ENCODE peak calls at places on chromosomes 16 and 17, in ten cellular contexts. C is epithelial cell of esophagus, J is adrenal gland, N is K562, G is BE2C, Z is AG10803, M is progenitor cell of endocrine pancreas, D is kidney, S is psoas muscle, U is ascending aorta. B is an unnamed sample.

GRCh38 chr16:20334396-20334795 is 7.1 kb upstream of the GP2 start:
- DNase-seq in C (no peak), J (no peak), N (no peak), G (no peak), Z (no peak), M (no peak), D (no peak), S (no peak), U (no peak), B (no peak)

GRCh38 chr16:67923414-67924127 is 8.1 kb downstream of the CTRL start:
- DNase-seq in C (no peak), J (no peak), N (no peak), G (peak), Z (no peak), M (no peak), D (no peak), S (no peak), U (no peak), B (no peak)

GRCh38 chr17:51957746-51958145 is 200.8 kb downstream of the CA10 start:
- DNase-seq in C (no peak), J (no peak), N (no peak), G (no peak), Z (no peak), M (no peak), D (no peak), S (no peak), U (no peak), B (no peak)

GRCh38 chr16:17238285-17239028 is 232.3 kb downstream of the XYLT1 start:
- DNase-seq in C (no peak), J (no peak), N (no peak), G (no peak), Z (peak), M (no peak), D (no peak), S (no peak), U (no peak), B (no peak)

GRCh38 chr16:84600343-84601229 is 17.3 kb downstream of the COTL1 start:
- DNase-seq in C (no peak), J (no peak), N (peak), G (no peak), Z (no peak), M (no peak), D (no peak), S (no peak), U (no peak), B (no peak)

GRCh38 chr16:75108792-75109731 is 7.5 kb downstream of the LDHD start:
- DNase-seq in C (peak), J (peak), N (no peak), G (peak), Z (peak), M (no peak), D (peak), S (peak), U (peak), B (peak)

GRCh38 chr17:13384626-13385025 is 217.1 kb downstream of the HS3ST3A1 start:
- DNase-seq in C (no peak), J (no peak), N (no peak), G (no peak), Z (no peak), M (no peak), D (no peak), S (no peak), U (no peak), B (no peak)

GRCh38 chr17:42565523-42566214 is 1.2 kb upstream of the MLX start:
- DNase-seq in C (no peak), J (no peak), N (no peak), G (no peak), Z (no peak), M (no peak), D (peak), S (no peak), U (no peak), B (no peak)

GRCh38 chr16:75416904-75417565 is 16.3 kb downstream of the CFDP1 start:
- DNase-seq in C (no peak), J (no peak), N (no peak), G (no peak), Z (no peak), M (no peak), D (no peak), S (no peak), U (no peak), B (no peak)

GRCh38 chr17:73302189-73302588 is 9.6 kb downstream of the CDC42EP4 start:
- DNase-seq in C (no peak), J (no peak), N (no peak), G (no peak), Z (peak), M (no peak), D (no peak), S (no peak), U (no peak), B (no peak)

GRCh38 chr17:60792250-60792898 is 114.7 kb downstream of the BCAS3 start:
- DNase-seq in C (no peak), J (no peak), N (no peak), G (peak), Z (peak), M (no peak), D (no peak), S (peak), U (peak), B (no peak)

GRCh38 chr17:66619196-66619595 is 215.7 kb upstream of the CACNG5 start:
- DNase-seq in C (no peak), J (no peak), N (no peak), G (no peak), Z (no peak), M (no peak), D (no peak), S (no peak), U (no peak), B (no peak)

GRCh38 chr17:79619196-79619595 is 8.3 kb upstream of the RBFOX3 start:
- DNase-seq in C (no peak), J (no peak), N (no peak), G (no peak), Z (no peak), M (no peak), D (peak), S (peak), U (peak), B (no peak)

GRCh38 chr16:2498531-2499253 is 15.1 kb upstream of the ATP6V0C start:
- DNase-seq in C (peak), J (peak), N (no peak), G (no peak), Z (no peak), M (no peak), D (peak), S (no peak), U (no peak), B (no peak)

GRCh38 chr16:456891-457483 is 31.5 kb downstream of the RAB11FIP3 start:
- DNase-seq in C (peak), J (peak), N (no peak), G (no peak), Z (peak), M (no peak), D (no peak), S (no peak), U (no peak), B (no peak)

GRCh38 chr16:931651-932500 is 38.9 kb downstream of the LMF1 start:
- DNase-seq in C (no peak), J (no peak), N (no peak), G (no peak), Z (no peak), M (no peak), D (peak), S (peak), U (no peak), B (no peak)

GRCh38 chr16:12470311-12471229 is 333.1 kb downstream of the CPPED1 start:
- DNase-seq in C (no peak), J (peak), N (no peak), G (no peak), Z (no peak), M (no peak), D (no peak), S (peak), U (peak), B (no peak)

GRCh38 chr17:45241315-45242011 is 19.8 kb downstream of the FMNL1 start:
- DNase-seq in C (peak), J (no peak), N (no peak), G (no peak), Z (no peak), M (peak), D (no peak), S (no peak), U (no peak), B (no peak)

GRCh38 chr16:24273511-24273910 is 17.4 kb downstream of the CACNG3 start:
- DNase-seq in C (peak), J (no peak), N (no peak), G (no peak), Z (peak), M (no peak), D (no peak), S (no peak), U (no peak), B (no peak)

GRCh38 chr16:20673882-20674683 is 23.4 kb downstream of the ACSM1 start:
- DNase-seq in C (no peak), J (peak), N (peak), G (no peak), Z (no peak), M (no peak), D (no peak), S (no peak), U (no peak), B (no peak)

GRCh38 chr16:27677300-27677699 is 127.4 kb downstream of the KATNIP start:
- DNase-seq in C (no peak), J (no peak), N (no peak), G (no peak), Z (no peak), M (no peak), D (no peak), S (no peak), U (no peak), B (no peak)

GRCh38 chr17:61323696-61324539 is 75.7 kb upstream of the TBX2 start:
- DNase-seq in C (no peak), J (no peak), N (no peak), G (no peak), Z (no peak), M (no peak), D (no peak), S (no peak), U (no peak), B (no peak)

GRCh38 chr17:79832211-79833109 is 6.8 kb downstream of the CBX4 start:
- DNase-seq in C (no peak), J (no peak), N (peak), G (no peak), Z (no peak), M (no peak), D (peak), S (no peak), U (no peak), B (no peak)

GRCh38 chr17:33521784-33522183 is 228.7 kb upstream of the ASIC2 start:
- DNase-seq in C (no peak), J (peak), N (peak), G (peak), Z (no peak), M (peak), D (no peak), S (no peak), U (no peak), B (no peak)

GRCh38 chr16:10594312-10594950 is 14.0 kb upstream of the EMP2 start:
- DNase-seq in C (peak), J (peak), N (no peak), G (no peak), Z (no peak), M (no peak), D (peak), S (no peak), U (no peak), B (no peak)

GRCh38 chr16:85998868-85999729 is 100.1 kb downstream of the IRF8 start:
- DNase-seq in C (peak), J (no peak), N (no peak), G (no peak), Z (no peak), M (no peak), D (no peak), S (no peak), U (peak), B (peak)

GRCh38 chr17:16915752-16916556 is 56.0 kb downstream of the TNFRSF13B start:
- DNase-seq in C (peak), J (peak), N (peak), G (peak), Z (peak), M (peak), D (no peak), S (no peak), U (peak), B (peak)

GRCh38 chr17:61926831-61927210 is 961 bp downstream of the INTS2 start:
- DNase-seq in C (no peak), J (no peak), N (peak), G (no peak), Z (peak), M (no peak), D (no peak), S (no peak), U (no peak), B (no peak)

GRCh38 chr17:71423871-71424546 is 696.8 kb upstream of the SOX9 start:
- DNase-seq in C (peak), J (no peak), N (no peak), G (no peak), Z (peak), M (no peak), D (no peak), S (no peak), U (no peak), B (no peak)

GRCh38 chr17:76147211-76148014 is 6.4 kb upstream of the FOXJ1 start:
- DNase-seq in C (peak), J (no peak), N (no peak), G (no peak), Z (peak), M (no peak), D (no peak), S (no peak), U (no peak), B (no peak)

GRCh38 chr16:85614338-85615013 is 1.4 kb downstream of the GSE1 start:
- DNase-seq in C (peak), J (no peak), N (no peak), G (no peak), Z (no peak), M (no peak), D (peak), S (no peak), U (no peak), B (peak)

GRCh38 chr16:48596326-48596725 is 13.7 kb downstream of the N4BP1 start:
- DNase-seq in C (no peak), J (no peak), N (no peak), G (no peak), Z (no peak), M (no peak), D (no peak), S (no peak), U (no peak), B (no peak)

GRCh38 chr17:42783062-42783777 is 2.8 kb downstream of the WNK4 start:
- DNase-seq in C (peak), J (no peak), N (no peak), G (no peak), Z (peak), M (no peak), D (no peak), S (no peak), U (no peak), B (no peak)

GRCh38 chr17:72122668-72123495 is 2.1 kb downstream of the SOX9 start:
- DNase-seq in C (peak), J (no peak), N (no peak), G (peak), Z (peak), M (peak), D (no peak), S (peak), U (no peak), B (no peak)

GRCh38 chr17:79046501-79047280 is 22.7 kb downstream of the C1QTNF1 start:
- DNase-seq in C (no peak), J (no peak), N (no peak), G (peak), Z (peak), M (no peak), D (peak), S (peak), U (no peak), B (no peak)

GRCh38 chr17:7435676-7436555 is 681 bp downstream of the TMEM102 start:
- DNase-seq in C (peak), J (peak), N (peak), G (no peak), Z (no peak), M (peak), D (no peak), S (peak), U (peak), B (peak)

GRCh38 chr16:89027281-89027680 is 50.3 kb upstream of the CBFA2T3 start:
- DNase-seq in C (no peak), J (no peak), N (no peak), G (no peak), Z (no peak), M (no peak), D (no peak), S (no peak), U (no peak), B (no peak)

GRCh38 chr16:57480127-57480753 is 6.1 kb downstream of the DOK4 start:
- DNase-seq in C (no peak), J (no peak), N (peak), G (peak), Z (peak), M (no peak), D (peak), S (peak), U (peak), B (no peak)

GRCh38 chr17:35765731-35766488 is 5.2 kb downstream of the C17orf50 start:
- DNase-seq in C (no peak), J (no peak), N (no peak), G (no peak), Z (no peak), M (no peak), D (no peak), S (no peak), U (no peak), B (no peak)

GRCh38 chr17:48663134-48663924 is 37.2 kb upstream of the HOXB9 start:
- DNase-seq in C (no peak), J (no peak), N (no peak), G (no peak), Z (no peak), M (no peak), D (no peak), S (no peak), U (no peak), B (no peak)
- TF ChIP-seq CTCF in C (no peak), J (no peak), N (peak), G (peak), Z (no peak), M (peak), D (no peak), S (no peak), U (no peak), B (no peak)

DNA sequence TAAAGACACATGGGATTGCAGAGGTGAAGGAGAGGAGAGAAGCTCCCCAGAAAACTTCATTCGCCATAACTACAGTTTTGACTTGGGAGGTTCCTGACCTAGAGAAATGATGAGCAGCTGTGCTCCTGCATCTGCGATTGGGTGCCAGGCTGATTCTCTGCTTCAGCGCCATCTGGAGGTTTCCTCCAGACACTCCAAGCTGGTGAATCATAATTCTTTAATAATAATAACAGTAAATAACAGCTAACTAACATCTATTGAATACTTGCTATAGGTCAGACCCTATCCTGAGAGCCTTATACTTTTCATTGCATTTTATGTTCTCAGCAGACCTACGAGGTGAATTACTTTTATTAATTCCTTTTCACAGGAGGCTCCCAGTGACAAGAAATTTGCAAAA is 575.8 kb downstream of the TOX3 start:
- DNase-seq in C (peak), J (peak), N (no peak), G (peak), Z (peak), M (no peak), D (no peak), S (no peak), U (no peak), B (no peak)
- TF ChIP-seq CTCF in C (peak), J (peak), N (no peak), G (peak), Z (peak), M (peak), D (peak), S (no peak), U (no peak), B (no peak)

DNA sequence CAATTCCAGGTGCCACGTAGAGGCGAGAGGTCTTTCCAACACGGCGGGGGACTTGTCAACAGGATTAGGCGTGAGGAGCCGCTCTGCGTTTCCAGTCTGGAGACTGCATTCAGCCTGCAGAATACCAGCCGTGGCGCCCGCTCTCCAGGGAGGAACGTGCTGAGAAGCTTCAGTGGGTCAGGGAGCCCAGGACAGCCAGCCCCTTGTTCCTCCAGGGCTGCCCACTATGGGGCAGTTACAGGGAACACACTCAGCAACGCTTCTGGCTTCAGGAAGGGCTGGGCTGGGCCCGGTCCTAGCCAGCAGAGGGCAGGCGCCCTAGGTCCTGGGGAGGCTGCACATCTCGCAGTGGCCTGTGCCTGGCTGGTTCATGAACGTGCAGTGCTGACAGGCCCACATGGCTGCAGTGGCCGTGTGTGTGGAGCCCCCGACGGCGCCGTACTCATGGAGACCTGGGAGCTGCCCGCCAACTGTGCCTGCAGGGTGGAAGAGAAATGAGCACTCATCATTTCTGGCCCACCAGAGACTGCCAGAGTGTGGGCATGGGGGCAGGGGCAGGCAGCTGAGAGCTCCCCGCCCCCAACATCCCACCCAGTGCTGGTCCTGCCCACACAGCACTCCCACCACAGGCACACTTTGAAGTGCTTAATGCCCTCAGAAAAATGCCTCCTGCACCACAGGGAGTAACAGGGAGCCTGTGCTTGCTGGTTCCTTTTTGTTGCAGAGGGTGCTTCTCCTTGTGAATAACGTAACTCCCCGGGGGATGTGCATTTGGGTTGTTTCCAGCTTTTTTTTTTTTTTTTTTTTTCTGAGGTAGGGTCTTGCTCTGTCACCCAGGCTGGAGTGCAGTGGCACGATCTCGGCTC is 7.0 kb upstream of the FAAP100 start:
- DNase-seq in C (no peak), J (no peak), N (no peak), G (peak), Z (no peak), M (no peak), D (peak), S (peak), U (no peak), B (no peak)
- TF ChIP-seq CTCF in C (no peak), J (no peak), N (peak), G (peak), Z (peak), M (no peak), D (no peak), S (no peak), U (no peak), B (no peak)

GRCh38 chr17:37516131-37516561 is 26.5 kb downstream of the DUSP14 start:
- DNase-seq in C (peak), J (no peak), N (no peak), G (no peak), Z (peak), M (no peak), D (no peak), S (no peak), U (no peak), B (no peak)
- TF ChIP-seq CTCF in C (no peak), J (no peak), N (no peak), G (no peak), Z (no peak), M (no peak), D (no peak), S (no peak), U (no peak), B (no peak)

GRCh38 chr16:31016018-31016417 is 5.6 kb upstream of the STX1B start:
- DNase-seq in C (no peak), J (no peak), N (no peak), G (no peak), Z (no peak), M (no peak), D (no peak), S (no peak), U (no peak), B (no peak)
- TF ChIP-seq CTCF in C (no peak), J (no peak), N (peak), G (peak), Z (no peak), M (no peak), D (no peak), S (no peak), U (no peak), B (no peak)

GRCh38 chr17:41522301-41523224 is 3.9 kb upstream of the KRT15 start:
- DNase-seq in C (peak), J (no peak), N (no peak), G (no peak), Z (no peak), M (no peak), D (no peak), S (no peak), U (no peak), B (no peak)

GRCh38 chr17:41523225-41523593 is 4.5 kb upstream of the KRT15 start:
- DNase-seq in C (no peak), J (no peak), N (no peak), G (no peak), Z (no peak), M (no peak), D (no peak), S (no peak), U (no peak), B (no peak)

GRCh38 chr17:41520821-41521521 is 2.3 kb upstream of the KRT15 start:
- DNase-seq in C (no peak), J (no peak), N (peak), G (peak), Z (no peak), M (no peak), D (no peak), S (no peak), U (no peak), B (no peak)

GRCh38 chr17:41519501-41520224 is 973 bp upstream of the KRT15 start:
- DNase-seq in C (peak), J (no peak), N (peak), G (peak), Z (no peak), M (no peak), D (no peak), S (peak), U (no peak), B (no peak)

GRCh38 chr17:41521574-41522261 is 3.0 kb upstream of the KRT15 start:
- DNase-seq in C (peak), J (no peak), N (peak), G (no peak), Z (peak), M (peak), D (peak), S (no peak), U (no peak), B (no peak)
- TF ChIP-seq CTCF in C (no peak), J (no peak), N (no peak), G (no peak), Z (peak), M (no peak), D (no peak), S (no peak), U (no peak), B (no peak)

GRCh38 chr17:794876-795275 is 12.7 kb downstream of the MRM3 start:
- DNase-seq in C (peak), J (peak), N (peak), G (peak), Z (peak), M (peak), D (peak), S (peak), U (peak), B (no peak)
- TF ChIP-seq CTCF in C (peak), J (peak), N (peak), G (peak), Z (peak), M (peak), D (peak), S (peak), U (peak), B (no peak)

B was measured in activated B cell treated with CpG ODN at 0.5 μM for 24 hours.